ENCODE peak calls at places on chromosomes 16 and 17, in nine cellular contexts. U is fibroblast of lung, K is HCT116, L is GM23338, J is IMR-90, D is H9, E is PC-3, I is mammary epithelial cell, Y is neuronal stem cell. P is an unnamed sample.

GRCh38 chr17:80631142-80632045 is 86.8 kb downstream of the RPTOR start:
- DNase-seq in I (no peak), L (no peak), J (no peak), D (no peak), K (no peak), U (no peak), E (no peak), Y (no peak), P (no peak)

GRCh38 chr17:47978324-47978723 is 7.4 kb downstream of the CDK5RAP3 start:
- DNase-seq in J (peak; percentile 54), I (peak; percentile 26), K (no peak), L (peak; percentile 95), Y (no peak), D (peak; percentile 87), U (peak; percentile 34), E (peak; percentile 72), P (peak; percentile 16)

GRCh38 chr17:45092932-45093430 is 31.9 kb downstream of the NMT1 start:
- DNase-seq in E (peak; percentile 98), K (peak; percentile 37), J (peak; percentile 99), U (peak; percentile 100), Y (no peak), L (no peak), D (no peak), I (peak; percentile 92), P (peak; percentile 99)

GRCh38 chr16:89319883-89320716 is 102.6 kb downstream of the ZNF778 start:
- DNase-seq in U (peak; percentile 87), I (peak; percentile 91), K (no peak), L (no peak), D (peak; percentile 61), J (peak; percentile 85), E (peak; percentile 89), Y (no peak), P (peak; percentile 82)

GRCh38 chr17:17849863-17850373 is 13.1 kb upstream of the SREBF1 start:
- DNase-seq in K (no peak), I (no peak), U (peak; percentile 47), Y (no peak), D (peak; percentile 53), E (peak; percentile 25), L (peak; percentile 63), J (peak; percentile 43), P (peak; percentile 30)

GRCh38 chr17:33012522-33013033 is 20.9 kb downstream of the SPACA3 start:
- DNase-seq in J (peak; percentile 98), L (no peak), K (no peak), D (no peak), Y (no peak), E (peak; percentile 85), I (peak; percentile 83), U (peak; percentile 96), P (peak; percentile 93)

GRCh38 chr16:25895371-25895770 is 203.6 kb downstream of the HS3ST4 start:
- DNase-seq in L (no peak), I (no peak), U (no peak), E (no peak), D (no peak), J (no peak), K (no peak), Y (no peak), P (no peak)

GRCh38 chr17:71068351-71068750 is 899.0 kb downstream of the KCNJ2 start:
- DNase-seq in Y (no peak), E (no peak), J (peak; percentile 20), D (no peak), L (no peak), K (no peak), U (peak; percentile 53), I (no peak), P (peak; percentile 54)

GRCh38 chr17:4815043-4815675 is 8.2 kb downstream of the PLD2 start:
- DNase-seq in I (no peak), L (peak; percentile 74), J (no peak), K (no peak), E (no peak), U (no peak), Y (no peak), D (no peak), P (no peak)

GRCh38 chr17:3647769-3648540 is 11.4 kb downstream of the CTNS start:
- DNase-seq in J (peak; percentile 55), Y (no peak), I (peak; percentile 28), D (peak; percentile 85), U (peak; percentile 45), K (peak; percentile 7), L (peak; percentile 74), E (peak; percentile 58), P (peak; percentile 20)

GRCh38 chr17:40123811-40124114 is 2.0 kb downstream of the MSL1 start:
- DNase-seq in J (no peak), K (no peak), E (no peak), D (no peak), U (no peak), L (no peak), Y (no peak), I (no peak), P (no peak)

GRCh38 chr17:31593806-31594205 is 202.3 kb downstream of the RAB11FIP4 start:
- DNase-seq in K (no peak), Y (no peak), E (no peak), U (peak; percentile 89), D (no peak), L (no peak), I (peak; percentile 78), J (peak; percentile 89), P (peak; percentile 84)

GRCh38 chr17:8151120-8151640 is 1.0 kb downstream of the PER1 start:
- DNase-seq in I (peak; percentile 72), U (peak; percentile 90), J (peak; percentile 90), L (peak; percentile 77), D (peak; percentile 87), K (no peak), Y (no peak), E (peak; percentile 55), P (peak; percentile 84)

GRCh38 chr16:17397499-17397891 is 73.3 kb downstream of the XYLT1 start:
- DNase-seq in E (no peak), I (no peak), K (no peak), D (no peak), Y (no peak), U (peak; percentile 86), L (no peak), J (peak; percentile 83), P (peak; percentile 79)

GRCh38 chr17:8253801-8254200 is 4.7 kb downstream of the PFAS start:
- DNase-seq in D (no peak), Y (no peak), U (peak; percentile 2), E (no peak), J (no peak), K (peak; percentile 13), I (no peak), L (no peak), P (no peak)

GRCh38 chr16:82070656-82071369 is 35.8 kb downstream of the HSD17B2 start:
- DNase-seq in L (no peak), Y (no peak), U (peak; percentile 88), J (peak; percentile 56), E (peak; percentile 54), D (no peak), K (no peak), I (peak; percentile 96), P (peak; percentile 85)

GRCh38 chr17:181213-182163 is at the start of gene DOC2B:
- DNase-seq in I (peak; percentile 6), E (peak; percentile 8), Y (peak; percentile 36), J (peak; percentile 27), U (peak; percentile 58), K (peak; percentile 40), D (peak; percentile 66), L (peak; percentile 74), P (peak; percentile 39)

GRCh38 chr16:9847146-9847545 is 335.1 kb downstream of the GRIN2A start:
- DNase-seq in K (no peak), I (no peak), Y (no peak), E (no peak), L (no peak), J (no peak), U (peak; percentile 31), D (no peak), P (peak; percentile 12)

GRCh38 chr16:9844361-9844760 is 337.9 kb downstream of the GRIN2A start:
- DNase-seq in J (no peak), Y (no peak), U (peak; percentile 75), L (no peak), D (no peak), E (peak; percentile 28), I (no peak), K (no peak), P (peak; percentile 72)

GRCh38 chr16:9846362-9847099 is 335.7 kb downstream of the GRIN2A start:
- DNase-seq in D (no peak), L (no peak), I (no peak), K (no peak), U (no peak), J (no peak), Y (no peak), E (peak; percentile 58), P (no peak)

GRCh38 chr16:9843424-9844013 is 338.7 kb downstream of the GRIN2A start:
- DNase-seq in K (no peak), D (no peak), I (no peak), J (no peak), U (peak; percentile 49), Y (no peak), E (no peak), L (no peak), P (peak; percentile 37)

GRCh38 chr16:9845661-9846361 is 336.4 kb downstream of the GRIN2A start:
- DNase-seq in L (no peak), U (peak; percentile 75), J (no peak), D (no peak), E (peak; percentile 72), I (peak; percentile 34), K (no peak), Y (no peak), P (peak; percentile 64)
- H3K4me2 ChIP-seq in L (no peak overlapping the region), U (peak overlapping the region; percentile 20), J (no peak overlapping the region), D (no peak overlapping the region), E (peak overlapping the region; percentile 69), I (peak overlapping the region; percentile 12), K (no peak overlapping the region), Y (no peak overlapping the region), P (peak overlapping the region; percentile 51)

DNA sequence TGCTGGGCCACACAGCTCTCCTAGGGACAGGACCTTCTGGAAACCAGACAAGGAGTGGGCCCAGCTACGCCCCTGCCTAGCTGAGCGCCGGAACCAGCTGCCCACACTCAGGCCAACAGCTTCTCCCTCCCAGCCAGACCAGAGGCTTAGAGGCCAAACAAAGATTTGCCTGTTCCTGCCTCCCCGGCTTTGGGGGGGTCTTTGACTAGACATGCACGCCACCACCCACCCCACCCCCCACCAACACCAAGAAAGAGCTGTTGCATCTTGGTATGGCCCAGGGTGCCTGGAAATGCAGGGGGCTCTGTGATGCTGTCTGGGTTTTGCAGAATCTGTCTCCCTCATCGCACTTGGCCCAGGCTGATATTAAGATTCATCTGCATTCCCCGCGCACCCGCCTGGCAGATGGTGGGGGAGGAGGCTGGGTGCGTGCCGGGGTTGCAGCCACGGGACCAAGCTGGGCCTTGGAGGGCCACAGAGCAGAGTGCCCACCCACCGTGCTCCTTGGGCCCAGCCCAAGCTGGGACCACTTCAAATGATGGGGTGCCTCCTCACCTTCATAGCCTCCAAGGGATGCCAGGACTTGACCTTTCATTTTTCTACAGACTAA is 1.3 kb upstream of the NXPH3 start:
- DNase-seq in L (no peak), E (no peak), I (no peak), K (no peak), U (no peak), D (no peak), Y (no peak), J (no peak), P (no peak)
- H3K27me3 ChIP-seq in L (peaks cover 36% of the 10 kb centered on the region), E (peaks cover 16% of the 10 kb centered on the region), I (no peaks in the 10 kb centered on the region), K (peaks cover 11% of the 10 kb centered on the region), U (peaks cover 27% of the 10 kb centered on the region), D (peaks cover 3% of the 10 kb centered on the region), Y (no peaks in the 10 kb centered on the region), J (peaks cover 65% of the 10 kb centered on the region), P (peaks cover 51% of the 10 kb centered on the region)

GRCh38 chr17:14775761-14776492 is 475.0 kb downstream of the HS3ST3B1 start:
- DNase-seq in U (peak; percentile 26), L (no peak), J (no peak), K (no peak), I (peak; percentile 92), E (no peak), D (no peak), Y (no peak), P (peak; percentile 18)
- H2AFZ ChIP-seq in U (no peak overlapping the region), L (peak overlapping the region; percentile 25), J (no peak overlapping the region), K (no peak overlapping the region), I (peak overlapping the region; percentile 28), E (no peak overlapping the region), D (no peak overlapping the region), Y (no peak overlapping the region), P (no peak overlapping the region)

GRCh38 chr17:63331301-63331700 is 114.8 kb downstream of the CYB561 start:
- DNase-seq in D (no peak), K (no peak), J (no peak), I (no peak), Y (no peak), L (no peak), E (no peak), U (peak; percentile 58), P (peak; percentile 50)
- H3K4me2 ChIP-seq in D (no peak overlapping the region), K (no peak overlapping the region), J (no peak overlapping the region), I (no peak overlapping the region), Y (no peak overlapping the region), L (no peak overlapping the region), E (no peak overlapping the region), U (peak overlapping the region; percentile 25), P (no peak overlapping the region)